ENCODE peak calls at places on chromosomes 3 and 15, in seven cellular contexts. Q is HEK293T, W is K562, L is HepG2, N is H1, Z is WTC11, J is GM12878. B is an unnamed sample.
A peak's percentile ranks its signal among the peaks of the same experiment; 100 is the strongest.

GRCh38 chr3:120460862-120461261 is 10.1 kb upstream of the FSTL1 start:
- DNase-seq in Q (no peak), W (no peak), L (no peak), N (no peak), Z (no peak), J (no peak), B (no peak)

GRCh38 chr15:71186267-71186666 is 71.0 kb downstream of the THSD4 start:
- DNase-seq in Q (no peak), W (no peak), L (no peak), N (no peak), Z (no peak), J (no peak), B (no peak)

GRCh38 chr3:55488398-55489055 is 1.4 kb upstream of the WNT5A start:
- DNase-seq in Q (peak; percentile 56), W (peak; percentile 15), L (no peak), N (peak; percentile 82), Z (peak; percentile 75), J (peak; percentile 26), B (no peak)

GRCh38 chr3:129650256-129650872 is 43.9 kb upstream of the PLXND1 start:
- DNase-seq in Q (peak; percentile 63), W (peak; percentile 28), L (peak; percentile 48), N (peak; percentile 84), Z (peak; percentile 81), J (no peak), B (peak; percentile 65)

GRCh38 chr3:64438837-64439236 is 213.6 kb upstream of the PRICKLE2 start:
- DNase-seq in Q (no peak), W (no peak), L (no peak), N (no peak), Z (no peak), J (no peak), B (no peak)

GRCh38 chr3:11391172-11391879 is 119.1 kb downstream of the ATG7 start:
- DNase-seq in Q (no peak), W (no peak), L (no peak), N (no peak), Z (no peak), J (no peak), B (no peak)

GRCh38 chr3:64144241-64144900 is 80.9 kb downstream of the PRICKLE2 start:
- DNase-seq in Q (no peak), W (no peak), L (no peak), N (no peak), Z (no peak), J (no peak), B (no peak)

GRCh38 chr3:81592101-81592500 is 169.3 kb downstream of the GBE1 start:
- DNase-seq in Q (no peak), W (no peak), L (no peak), N (no peak), Z (no peak), J (no peak), B (no peak)

GRCh38 chr15:64874131-64874530 is 32.4 kb downstream of the PLEKHO2 start:
- DNase-seq in Q (no peak), W (no peak), L (no peak), N (no peak), Z (no peak), J (no peak), B (no peak)

GRCh38 chr3:4742359-4742758 is 236.9 kb upstream of the BHLHE40 start:
- DNase-seq in Q (no peak), W (no peak), L (no peak), N (no peak), Z (no peak), J (no peak), B (no peak)

DNA sequence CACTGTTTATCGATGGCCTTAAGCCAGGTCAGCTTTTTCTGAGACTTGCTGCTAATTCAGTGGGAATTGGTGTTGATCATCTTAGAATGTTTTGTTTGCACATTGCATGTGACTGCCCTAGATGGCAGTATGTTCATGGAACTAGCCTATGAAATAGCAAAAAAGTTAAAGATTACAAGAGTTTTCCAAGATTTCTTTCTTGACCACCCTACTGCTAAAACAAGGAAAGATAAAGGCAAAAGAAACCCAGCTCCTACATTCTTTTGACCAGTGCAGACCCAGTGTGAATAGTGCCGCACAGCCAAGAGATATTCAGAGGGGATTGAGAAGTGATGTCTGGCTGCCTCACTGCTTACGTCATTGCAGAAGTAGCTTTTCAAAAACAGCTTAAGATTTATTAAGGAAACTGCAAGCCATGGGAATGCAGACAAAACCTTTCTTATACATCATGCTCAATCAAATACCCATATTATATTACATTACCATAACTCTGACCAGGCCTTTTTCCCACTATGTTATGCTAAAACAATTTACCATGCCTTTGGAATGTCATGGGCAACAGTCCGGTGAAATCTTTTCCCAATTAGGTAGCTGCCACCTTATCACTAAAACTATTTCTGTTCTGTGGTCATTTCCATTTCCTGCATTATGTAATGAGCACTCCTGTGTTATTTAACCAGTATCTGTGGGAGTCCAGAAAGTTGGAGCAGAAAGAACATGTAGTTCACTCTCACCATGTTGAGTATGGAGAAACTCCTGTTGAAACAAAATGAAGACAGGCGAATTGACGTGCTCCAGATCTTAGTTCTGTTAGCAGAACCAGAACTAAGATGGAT is 6.0 kb downstream of the PHLDB2 start:
- DNase-seq in Q (no peak), W (no peak), L (peak; percentile 9), N (no peak), Z (no peak), J (no peak), B (no peak)
- TF ChIP-seq SP1 in Q (no peak), W (no peak), L (no peak), N (no peak), Z (no peak), J (no peak), B (no peak)

DNA sequence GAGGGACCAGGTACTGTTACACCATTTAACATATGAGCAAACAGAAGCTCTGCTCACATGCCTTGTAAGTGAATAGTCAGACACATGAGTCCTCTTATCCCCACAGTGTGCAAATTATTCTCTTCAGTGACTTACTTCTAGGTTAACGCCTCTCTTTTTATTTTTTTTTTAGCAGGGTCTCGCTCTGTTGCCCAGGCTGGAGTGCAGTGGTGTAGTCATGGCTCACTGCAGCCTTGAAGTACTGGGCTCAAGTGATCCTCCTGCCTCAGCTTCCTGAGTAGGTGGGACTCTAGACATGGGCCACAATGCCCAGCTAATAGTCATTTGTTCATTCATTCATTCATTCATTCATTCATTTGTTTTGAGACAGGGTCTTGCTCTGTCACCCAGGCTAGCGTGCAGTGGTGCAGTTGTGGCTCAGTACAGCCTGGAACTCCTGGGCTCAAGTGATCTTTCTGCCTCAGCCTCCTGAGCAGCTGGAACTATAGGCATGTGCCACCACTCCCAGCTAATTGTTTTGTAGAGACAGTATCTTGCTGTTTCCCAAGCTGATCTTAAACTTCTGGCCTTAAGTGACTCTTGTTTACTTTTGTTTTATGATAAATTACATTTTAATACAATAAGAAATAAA is 94.7 kb downstream of the LRRC28 start:
- DNase-seq in Q (no peak), W (no peak), L (no peak), N (no peak), Z (no peak), J (no peak), B (no peak)
- TF ChIP-seq SP1 in Q (no peak), W (no peak), L (no peak), N (no peak), Z (no peak), J (no peak), B (no peak)

DNA sequence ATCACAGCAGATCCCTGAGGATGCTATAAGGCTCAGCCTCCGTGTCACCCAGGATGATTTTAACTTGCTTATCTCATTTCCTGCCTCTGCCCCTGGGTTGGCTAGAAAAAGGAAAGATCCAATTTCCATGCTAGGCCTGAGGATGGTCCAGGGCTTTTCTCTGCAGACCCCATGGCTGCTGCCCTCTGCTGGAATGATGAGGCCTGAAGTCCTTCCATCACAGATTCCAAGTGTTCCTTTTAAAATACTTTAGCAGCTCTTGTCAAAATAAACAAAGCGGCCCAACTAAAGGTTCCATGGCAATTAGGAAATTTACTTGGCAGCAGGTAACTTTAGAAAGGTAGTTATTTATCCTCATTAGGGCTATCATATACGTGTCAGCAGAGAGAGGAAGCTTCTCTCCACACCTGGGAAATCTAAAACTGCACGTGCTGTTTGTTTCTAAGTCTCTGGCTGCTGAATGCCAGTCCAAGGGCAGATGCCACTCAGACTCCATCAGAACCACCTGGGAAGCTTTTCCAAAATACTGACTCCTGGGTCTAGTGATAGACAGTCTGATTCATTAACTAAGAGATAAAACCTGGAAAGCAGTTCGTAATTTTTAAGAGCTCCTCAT is 401.9 kb upstream of the IL12A start:
- DNase-seq in Q (peak; percentile 63), W (no peak), L (peak; percentile 9), N (peak; percentile 68), Z (peak; percentile 66), J (no peak), B (peak; percentile 29)
- TF ChIP-seq SP1 in Q (no peak), W (no peak), L (no peak), N (no peak), Z (no peak), J (no peak), B (no peak)

DNA sequence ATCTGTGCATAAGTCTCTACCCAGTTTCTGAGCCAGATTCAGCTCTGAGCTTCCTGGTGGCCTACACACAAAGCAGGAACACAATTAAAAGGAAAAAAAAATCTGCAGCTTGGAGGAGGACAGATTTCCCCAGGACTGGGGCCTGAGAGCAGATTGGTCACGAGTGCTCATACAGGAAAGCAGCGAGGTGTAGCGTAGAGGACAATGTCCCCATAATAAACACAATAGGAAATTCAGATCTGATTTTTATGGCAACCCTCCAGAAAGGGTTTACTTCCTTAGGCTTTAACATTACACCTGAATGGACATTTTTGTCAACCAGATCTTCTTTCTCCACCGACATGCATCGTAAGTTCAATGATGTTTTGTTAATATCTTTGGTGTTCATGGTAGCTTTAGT is 23.3 kb downstream of the SLC6A20 start:
- DNase-seq in Q (no peak), W (no peak), L (no peak), N (no peak), Z (no peak), J (no peak), B (no peak)
- TF ChIP-seq SP1 in Q (no peak), W (no peak), L (no peak), N (no peak), Z (no peak), J (no peak), B (no peak)